ENCODE peak calls at places on chromosome 4, in six cellular contexts. One of them, this sample, is unnamed.

GRCh38 chr4:139768913-139769312 is 103.3 kb downstream of the MGST2 start:
- DNase-seq in Right ventricle myocardium superior: no peak
- DNase-seq in activated T-cell treated with anti-CD3 and anti-CD28 coated beads, Interleukin-2, amount 50 U/mL, for 4 hours: no peak
- DNase-seq in NCI-H510A treated with DMSO at 0.1 percent for 48 hours: no peak
- DNase-seq in RWPE1: no peak
- DNase-seq in Karpas-422: no peak
- DNase-seq in this sample: peak; percentile 73

GRCh38 chr4:37689353-37689752 is 3.2 kb upstream of the RELL1 start:
- DNase-seq in NCI-H510A treated with DMSO at 0.1 percent for 48 hours: no peak
- DNase-seq in Karpas-422: no peak
- DNase-seq in Right ventricle myocardium superior: no peak
- DNase-seq in RWPE1: no peak
- DNase-seq in activated T-cell treated with anti-CD3 and anti-CD28 coated beads, Interleukin-2, amount 50 U/mL, for 4 hours: no peak
- DNase-seq in this sample: no peak

GRCh38 chr4:144423930-144424329 is 222.0 kb upstream of the HHIP start:
- DNase-seq in Right ventricle myocardium superior: no peak
- DNase-seq in activated T-cell treated with anti-CD3 and anti-CD28 coated beads, Interleukin-2, amount 50 U/mL, for 4 hours: no peak
- DNase-seq in Karpas-422: peak; percentile 7
- DNase-seq in RWPE1: no peak
- DNase-seq in NCI-H510A treated with DMSO at 0.1 percent for 48 hours: no peak
- DNase-seq in this sample: no peak

GRCh38 chr4:141814499-141814898 is 178.1 kb downstream of the IL15 start:
- DNase-seq in Karpas-422: no peak
- DNase-seq in Right ventricle myocardium superior: no peak
- DNase-seq in RWPE1: no peak
- DNase-seq in NCI-H510A treated with DMSO at 0.1 percent for 48 hours: no peak
- DNase-seq in activated T-cell treated with anti-CD3 and anti-CD28 coated beads, Interleukin-2, amount 50 U/mL, for 4 hours: no peak
- DNase-seq in this sample: no peak

GRCh38 chr4:67333663-67334062 is 211.6 kb downstream of the CENPC start:
- DNase-seq in activated T-cell treated with anti-CD3 and anti-CD28 coated beads, Interleukin-2, amount 50 U/mL, for 4 hours: no peak
- DNase-seq in RWPE1: no peak
- DNase-seq in NCI-H510A treated with DMSO at 0.1 percent for 48 hours: no peak
- DNase-seq in Karpas-422: no peak
- DNase-seq in Right ventricle myocardium superior: no peak
- DNase-seq in this sample: no peak

GRCh38 chr4:88008133-88008621 is 742 bp downstream of the PKD2 start:
- DNase-seq in Karpas-422: peak; percentile 75
- DNase-seq in activated T-cell treated with anti-CD3 and anti-CD28 coated beads, Interleukin-2, amount 50 U/mL, for 4 hours: no peak
- DNase-seq in NCI-H510A treated with DMSO at 0.1 percent for 48 hours: peak; percentile 45
- DNase-seq in Right ventricle myocardium superior: peak; percentile 62
- DNase-seq in RWPE1: peak; percentile 52
- DNase-seq in this sample: peak; percentile 36

GRCh38 chr4:148618856-148619255 is 176.6 kb upstream of the NR3C2 start:
- DNase-seq in Right ventricle myocardium superior: no peak
- DNase-seq in NCI-H510A treated with DMSO at 0.1 percent for 48 hours: no peak
- DNase-seq in RWPE1: no peak
- DNase-seq in activated T-cell treated with anti-CD3 and anti-CD28 coated beads, Interleukin-2, amount 50 U/mL, for 4 hours: no peak
- DNase-seq in Karpas-422: no peak
- DNase-seq in this sample: no peak

GRCh38 chr4:145154573-145154972 is 25.8 kb downstream of the OTUD4 start:
- DNase-seq in RWPE1: no peak
- DNase-seq in NCI-H510A treated with DMSO at 0.1 percent for 48 hours: no peak
- DNase-seq in Karpas-422: peak; percentile 66
- DNase-seq in Right ventricle myocardium superior: no peak
- DNase-seq in activated T-cell treated with anti-CD3 and anti-CD28 coated beads, Interleukin-2, amount 50 U/mL, for 4 hours: no peak
- DNase-seq in this sample: no peak

GRCh38 chr4:2923678-2924173 is 39.5 kb downstream of the NOP14 start:
- DNase-seq in Karpas-422: no peak
- DNase-seq in NCI-H510A treated with DMSO at 0.1 percent for 48 hours: no peak
- DNase-seq in activated T-cell treated with anti-CD3 and anti-CD28 coated beads, Interleukin-2, amount 50 U/mL, for 4 hours: no peak
- DNase-seq in RWPE1: no peak
- DNase-seq in Right ventricle myocardium superior: no peak
- DNase-seq in this sample: no peak

GRCh38 chr4:53478671-53479456 is 101.4 kb downstream of the FIP1L1 start:
- DNase-seq in RWPE1: peak; percentile 60
- DNase-seq in Karpas-422: no peak
- DNase-seq in NCI-H510A treated with DMSO at 0.1 percent for 48 hours: no peak
- DNase-seq in Right ventricle myocardium superior: no peak
- DNase-seq in activated T-cell treated with anti-CD3 and anti-CD28 coated beads, Interleukin-2, amount 50 U/mL, for 4 hours: no peak
- DNase-seq in this sample: no peak

GRCh38 chr4:40190880-40191815 is 5.7 kb upstream of the RHOH start:
- DNase-seq in activated T-cell treated with anti-CD3 and anti-CD28 coated beads, Interleukin-2, amount 50 U/mL, for 4 hours: no peak
- DNase-seq in NCI-H510A treated with DMSO at 0.1 percent for 48 hours: peak; percentile 54
- DNase-seq in Right ventricle myocardium superior: no peak
- DNase-seq in Karpas-422: peak; percentile 72
- DNase-seq in RWPE1: no peak
- DNase-seq in this sample: peak; percentile 78

GRCh38 chr4:123397276-123398150 is 918 bp downstream of the SPRY1 start:
- DNase-seq in Right ventricle myocardium superior: peak; percentile 69
- DNase-seq in Karpas-422: no peak
- DNase-seq in RWPE1: no peak
- DNase-seq in activated T-cell treated with anti-CD3 and anti-CD28 coated beads, Interleukin-2, amount 50 U/mL, for 4 hours: peak; percentile 41
- DNase-seq in NCI-H510A treated with DMSO at 0.1 percent for 48 hours: peak; percentile 31
- DNase-seq in this sample: peak; percentile 77

GRCh38 chr4:25065451-25065850 is 34.7 kb upstream of the LGI2 start:
- DNase-seq in Right ventricle myocardium superior: no peak
- DNase-seq in NCI-H510A treated with DMSO at 0.1 percent for 48 hours: peak; percentile 71
- DNase-seq in activated T-cell treated with anti-CD3 and anti-CD28 coated beads, Interleukin-2, amount 50 U/mL, for 4 hours: no peak
- DNase-seq in RWPE1: no peak
- DNase-seq in Karpas-422: no peak
- DNase-seq in this sample: no peak

GRCh38 chr4:101981756-101982155 is 191.2 kb downstream of the BANK1 start:
- DNase-seq in activated T-cell treated with anti-CD3 and anti-CD28 coated beads, Interleukin-2, amount 50 U/mL, for 4 hours: no peak
- DNase-seq in Right ventricle myocardium superior: no peak
- DNase-seq in Karpas-422: peak; percentile 63
- DNase-seq in RWPE1: peak; percentile 30
- DNase-seq in NCI-H510A treated with DMSO at 0.1 percent for 48 hours: peak; percentile 1
- DNase-seq in this sample: no peak

GRCh38 chr4:123356914-123357313 is 39.7 kb upstream of the SPRY1 start:
- DNase-seq in RWPE1: no peak
- DNase-seq in NCI-H510A treated with DMSO at 0.1 percent for 48 hours: peak; percentile 13
- DNase-seq in activated T-cell treated with anti-CD3 and anti-CD28 coated beads, Interleukin-2, amount 50 U/mL, for 4 hours: no peak
- DNase-seq in Karpas-422: no peak
- DNase-seq in Right ventricle myocardium superior: no peak
- DNase-seq in this sample: no peak

GRCh38 chr4:106676173-106676921 is 307.8 kb upstream of the GIMD1 start:
- DNase-seq in activated T-cell treated with anti-CD3 and anti-CD28 coated beads, Interleukin-2, amount 50 U/mL, for 4 hours: no peak
- DNase-seq in RWPE1: no peak
- DNase-seq in NCI-H510A treated with DMSO at 0.1 percent for 48 hours: no peak
- DNase-seq in Karpas-422: no peak
- DNase-seq in Right ventricle myocardium superior: no peak
- DNase-seq in this sample: no peak

GRCh38 chr4:15557806-15558550 is 88.3 kb downstream of the CC2D2A start:
- DNase-seq in NCI-H510A treated with DMSO at 0.1 percent for 48 hours: no peak
- DNase-seq in activated T-cell treated with anti-CD3 and anti-CD28 coated beads, Interleukin-2, amount 50 U/mL, for 4 hours: no peak
- DNase-seq in RWPE1: no peak
- DNase-seq in Right ventricle myocardium superior: no peak
- DNase-seq in Karpas-422: no peak
- DNase-seq in this sample: no peak

GRCh38 chr4:118400362-118400761 is 47.6 kb upstream of the PRSS12 start:
- DNase-seq in Right ventricle myocardium superior: no peak
- DNase-seq in Karpas-422: no peak
- DNase-seq in NCI-H510A treated with DMSO at 0.1 percent for 48 hours: no peak
- DNase-seq in activated T-cell treated with anti-CD3 and anti-CD28 coated beads, Interleukin-2, amount 50 U/mL, for 4 hours: no peak
- DNase-seq in RWPE1: no peak
- DNase-seq in this sample: no peak

GRCh38 chr4:153249199-153250154 is 45.2 kb downstream of the TRIM2 start:
- DNase-seq in Right ventricle myocardium superior: peak; percentile 86
- DNase-seq in activated T-cell treated with anti-CD3 and anti-CD28 coated beads, Interleukin-2, amount 50 U/mL, for 4 hours: peak; percentile 83
- DNase-seq in NCI-H510A treated with DMSO at 0.1 percent for 48 hours: peak; percentile 73
- DNase-seq in RWPE1: peak; percentile 92
- DNase-seq in Karpas-422: peak; percentile 95
- DNase-seq in this sample: peak; percentile 85

GRCh38 chr4:184845367-184846011 is 19.7 kb upstream of the ACSL1 start:
- DNase-seq in Karpas-422: no peak
- DNase-seq in RWPE1: peak; percentile 17
- DNase-seq in NCI-H510A treated with DMSO at 0.1 percent for 48 hours: no peak
- DNase-seq in Right ventricle myocardium superior: no peak
- DNase-seq in activated T-cell treated with anti-CD3 and anti-CD28 coated beads, Interleukin-2, amount 50 U/mL, for 4 hours: no peak
- DNase-seq in this sample: no peak

GRCh38 chr4:86630629-86631028 is 36.5 kb downstream of the PTPN13 start:
- DNase-seq in Right ventricle myocardium superior: no peak
- DNase-seq in NCI-H510A treated with DMSO at 0.1 percent for 48 hours: no peak
- DNase-seq in activated T-cell treated with anti-CD3 and anti-CD28 coated beads, Interleukin-2, amount 50 U/mL, for 4 hours: no peak
- DNase-seq in RWPE1: no peak
- DNase-seq in Karpas-422: no peak
- DNase-seq in this sample: no peak

GRCh38 chr4:154425514-154425913 is 66.1 kb downstream of the DCHS2 start:
- DNase-seq in NCI-H510A treated with DMSO at 0.1 percent for 48 hours: no peak
- DNase-seq in Right ventricle myocardium superior: no peak
- DNase-seq in activated T-cell treated with anti-CD3 and anti-CD28 coated beads, Interleukin-2, amount 50 U/mL, for 4 hours: no peak
- DNase-seq in RWPE1: no peak
- DNase-seq in Karpas-422: no peak
- DNase-seq in this sample: no peak

GRCh38 chr4:183284229-183284628 is 35.8 kb downstream of the CLDN22 start:
- DNase-seq in RWPE1: no peak
- DNase-seq in Karpas-422: no peak
- DNase-seq in Right ventricle myocardium superior: no peak
- DNase-seq in NCI-H510A treated with DMSO at 0.1 percent for 48 hours: no peak
- DNase-seq in activated T-cell treated with anti-CD3 and anti-CD28 coated beads, Interleukin-2, amount 50 U/mL, for 4 hours: no peak
- DNase-seq in this sample: no peak

GRCh38 chr4:13264126-13264525 is 220.0 kb downstream of the RAB28 start:
- DNase-seq in Right ventricle myocardium superior: no peak
- DNase-seq in NCI-H510A treated with DMSO at 0.1 percent for 48 hours: no peak
- DNase-seq in RWPE1: no peak
- DNase-seq in activated T-cell treated with anti-CD3 and anti-CD28 coated beads, Interleukin-2, amount 50 U/mL, for 4 hours: no peak
- DNase-seq in Karpas-422: no peak
- DNase-seq in this sample: no peak

GRCh38 chr4:74205046-74205445 is 47.1 kb downstream of the MTHFD2L start:
- DNase-seq in Right ventricle myocardium superior: no peak
- DNase-seq in activated T-cell treated with anti-CD3 and anti-CD28 coated beads, Interleukin-2, amount 50 U/mL, for 4 hours: no peak
- DNase-seq in NCI-H510A treated with DMSO at 0.1 percent for 48 hours: no peak
- DNase-seq in Karpas-422: no peak
- DNase-seq in RWPE1: no peak
- DNase-seq in this sample: no peak

GRCh38 chr4:7297881-7298280 is 105.5 kb downstream of the SORCS2 start:
- DNase-seq in Karpas-422: no peak
- DNase-seq in RWPE1: no peak
- DNase-seq in Right ventricle myocardium superior: peak; percentile 27
- DNase-seq in activated T-cell treated with anti-CD3 and anti-CD28 coated beads, Interleukin-2, amount 50 U/mL, for 4 hours: no peak
- DNase-seq in NCI-H510A treated with DMSO at 0.1 percent for 48 hours: no peak
- DNase-seq in this sample: no peak

GRCh38 chr4:164239976-164240375 is 514.0 kb upstream of the SMIM31 start:
- DNase-seq in activated T-cell treated with anti-CD3 and anti-CD28 coated beads, Interleukin-2, amount 50 U/mL, for 4 hours: no peak
- DNase-seq in RWPE1: no peak
- DNase-seq in NCI-H510A treated with DMSO at 0.1 percent for 48 hours: no peak
- DNase-seq in Karpas-422: no peak
- DNase-seq in Right ventricle myocardium superior: no peak
- DNase-seq in this sample: no peak

GRCh38 chr4:8495803-8496202 is 55.2 kb downstream of the TRMT44 start:
- DNase-seq in activated T-cell treated with anti-CD3 and anti-CD28 coated beads, Interleukin-2, amount 50 U/mL, for 4 hours: no peak
- DNase-seq in Right ventricle myocardium superior: no peak
- DNase-seq in NCI-H510A treated with DMSO at 0.1 percent for 48 hours: no peak
- DNase-seq in RWPE1: no peak
- DNase-seq in Karpas-422: peak; percentile 55
- DNase-seq in this sample: no peak

GRCh38 chr4:26197018-26197779 is 123.6 kb upstream of the RBPJ start:
- DNase-seq in RWPE1: peak; percentile 93
- DNase-seq in Right ventricle myocardium superior: no peak
- DNase-seq in NCI-H510A treated with DMSO at 0.1 percent for 48 hours: no peak
- DNase-seq in Karpas-422: no peak
- DNase-seq in activated T-cell treated with anti-CD3 and anti-CD28 coated beads, Interleukin-2, amount 50 U/mL, for 4 hours: peak; percentile 54
- DNase-seq in this sample: no peak

GRCh38 chr4:40307627-40308497 is 27.3 kb upstream of the CHRNA9 start:
- DNase-seq in NCI-H510A treated with DMSO at 0.1 percent for 48 hours: no peak
- DNase-seq in activated T-cell treated with anti-CD3 and anti-CD28 coated beads, Interleukin-2, amount 50 U/mL, for 4 hours: peak; percentile 66
- DNase-seq in Right ventricle myocardium superior: no peak
- DNase-seq in RWPE1: no peak
- DNase-seq in Karpas-422: peak; percentile 96
- DNase-seq in this sample: no peak

GRCh38 chr4:183337833-183338232 is 15.6 kb upstream of the CLDN24 start:
- DNase-seq in RWPE1: no peak
- DNase-seq in NCI-H510A treated with DMSO at 0.1 percent for 48 hours: no peak
- DNase-seq in activated T-cell treated with anti-CD3 and anti-CD28 coated beads, Interleukin-2, amount 50 U/mL, for 4 hours: no peak
- DNase-seq in Right ventricle myocardium superior: no peak
- DNase-seq in Karpas-422: no peak
- DNase-seq in this sample: no peak

GRCh38 chr4:89024051-89024675 is 32.8 kb downstream of the FAM13A start:
- DNase-seq in RWPE1: peak; percentile 70
- DNase-seq in Karpas-422: peak; percentile 88
- DNase-seq in Right ventricle myocardium superior: no peak
- DNase-seq in NCI-H510A treated with DMSO at 0.1 percent for 48 hours: peak; percentile 84
- DNase-seq in activated T-cell treated with anti-CD3 and anti-CD28 coated beads, Interleukin-2, amount 50 U/mL, for 4 hours: peak; percentile 40
- DNase-seq in this sample: peak; percentile 39

GRCh38 chr4:14180983-14181601 is 553.6 kb upstream of the BOD1L1 start:
- DNase-seq in Karpas-422: no peak
- DNase-seq in NCI-H510A treated with DMSO at 0.1 percent for 48 hours: no peak
- DNase-seq in RWPE1: no peak
- DNase-seq in activated T-cell treated with anti-CD3 and anti-CD28 coated beads, Interleukin-2, amount 50 U/mL, for 4 hours: no peak
- DNase-seq in Right ventricle myocardium superior: no peak
- DNase-seq in this sample: peak; percentile 73

GRCh38 chr4:128379860-128380259 is 92.2 kb upstream of the PGRMC2 start:
- DNase-seq in NCI-H510A treated with DMSO at 0.1 percent for 48 hours: no peak
- DNase-seq in Right ventricle myocardium superior: no peak
- DNase-seq in activated T-cell treated with anti-CD3 and anti-CD28 coated beads, Interleukin-2, amount 50 U/mL, for 4 hours: no peak
- DNase-seq in Karpas-422: peak; percentile 93
- DNase-seq in RWPE1: no peak
- DNase-seq in this sample: no peak